ENCODE peak calls at places on chromosomes 4 and X, in five cellular contexts. One of them, this sample, is unnamed.

GRCh38 chrX:42143866-42144592 is 220.7 kb upstream of the CASK start:
- DNase-seq in ovary: no peak
- DNase-seq in heart left ventricle: no peak
- DNase-seq in neuronal stem cell: no peak
- DNase-seq in right cardiac atrium: no peak
- DNase-seq in this sample: no peak

GRCh38 chr4:38170800-38171199 is 210.6 kb downstream of the PTTG2 start:
- DNase-seq in ovary: no peak
- DNase-seq in heart left ventricle: no peak
- DNase-seq in neuronal stem cell: no peak
- DNase-seq in right cardiac atrium: no peak
- DNase-seq in this sample: no peak

GRCh38 chr4:29311231-29311630 is 1408.9 kb upstream of the PCDH7 start:
- DNase-seq in ovary: no peak
- DNase-seq in heart left ventricle: no peak
- DNase-seq in neuronal stem cell: no peak
- DNase-seq in right cardiac atrium: no peak
- DNase-seq in this sample: no peak

GRCh38 chr4:81499840-81500239 is 28.1 kb upstream of the RASGEF1B start:
- DNase-seq in ovary: no peak
- DNase-seq in heart left ventricle: no peak
- DNase-seq in neuronal stem cell: peak; percentile 33
- DNase-seq in right cardiac atrium: no peak
- DNase-seq in this sample: no peak

GRCh38 chr4:68011684-68012083 is 48.4 kb upstream of the TMPRSS11A start:
- DNase-seq in ovary: no peak
- DNase-seq in heart left ventricle: no peak
- DNase-seq in neuronal stem cell: no peak
- DNase-seq in right cardiac atrium: no peak
- DNase-seq in this sample: no peak

GRCh38 chrX:10022273-10022541 is 55.0 kb downstream of the CLDN34 start:
- DNase-seq in ovary: no peak
- DNase-seq in heart left ventricle: no peak
- DNase-seq in neuronal stem cell: no peak
- DNase-seq in right cardiac atrium: no peak
- DNase-seq in this sample: no peak

GRCh38 chr4:176547005-176547404 is 227.2 kb downstream of the SPCS3 start:
- DNase-seq in ovary: peak; percentile 24
- DNase-seq in heart left ventricle: no peak
- DNase-seq in neuronal stem cell: no peak
- DNase-seq in right cardiac atrium: no peak
- DNase-seq in this sample: peak; percentile 50

GRCh38 chr4:165921546-165921945 is 48.5 kb downstream of the TLL1 start:
- DNase-seq in ovary: no peak
- DNase-seq in heart left ventricle: no peak
- DNase-seq in neuronal stem cell: no peak
- DNase-seq in right cardiac atrium: no peak
- DNase-seq in this sample: no peak

GRCh38 chr4:21290562-21290961 is 590.3 kb downstream of the PACRGL start:
- DNase-seq in ovary: no peak
- DNase-seq in heart left ventricle: no peak
- DNase-seq in neuronal stem cell: no peak
- DNase-seq in right cardiac atrium: no peak
- DNase-seq in this sample: no peak

GRCh38 chr4:80767944-80768343 is 262.6 kb upstream of the BMP3 start:
- DNase-seq in ovary: no peak
- DNase-seq in heart left ventricle: no peak
- DNase-seq in neuronal stem cell: no peak
- DNase-seq in right cardiac atrium: no peak
- DNase-seq in this sample: no peak

GRCh38 chr4:154658680-154659402 is 46.4 kb upstream of the FGG start:
- DNase-seq in ovary: no peak
- DNase-seq in heart left ventricle: no peak
- DNase-seq in neuronal stem cell: no peak
- DNase-seq in right cardiac atrium: no peak
- DNase-seq in this sample: peak; percentile 18

GRCh38 chrX:154529206-154529612 is 13.2 kb upstream of the FAM3A start:
- DNase-seq in ovary: peak; percentile 75
- DNase-seq in heart left ventricle: no peak
- DNase-seq in neuronal stem cell: no peak
- DNase-seq in right cardiac atrium: no peak
- DNase-seq in this sample: peak; percentile 56

GRCh38 chr4:15457401-15458201 is 12.1 kb upstream of the CC2D2A start:
- DNase-seq in ovary: no peak
- DNase-seq in heart left ventricle: no peak
- DNase-seq in neuronal stem cell: no peak
- DNase-seq in right cardiac atrium: no peak
- DNase-seq in this sample: peak; percentile 84

GRCh38 chr4:152479428-152480026 is 56.4 kb downstream of the FBXW7 start:
- DNase-seq in ovary: no peak
- DNase-seq in heart left ventricle: no peak
- DNase-seq in neuronal stem cell: no peak
- DNase-seq in right cardiac atrium: no peak
- DNase-seq in this sample: peak; percentile 88

GRCh38 chr4:3342182-3342854 is 49.5 kb downstream of the RGS12 start:
- DNase-seq in ovary: no peak
- DNase-seq in heart left ventricle: no peak
- DNase-seq in neuronal stem cell: no peak
- DNase-seq in right cardiac atrium: no peak
- DNase-seq in this sample: peak; percentile 25

GRCh38 chrX:47247999-47248320 is 15.2 kb downstream of the USP11 start:
- DNase-seq in ovary: no peak
- DNase-seq in heart left ventricle: no peak
- DNase-seq in neuronal stem cell: no peak
- DNase-seq in right cardiac atrium: no peak
- DNase-seq in this sample: no peak

GRCh38 chr4:22515145-22515887 is 550 bp downstream of the ADGRA3 start:
- DNase-seq in ovary: peak; percentile 58
- DNase-seq in heart left ventricle: peak; percentile 59
- DNase-seq in neuronal stem cell: peak; percentile 60
- DNase-seq in right cardiac atrium: peak; percentile 82
- DNase-seq in this sample: peak; percentile 83

GRCh38 chrX:27918799-27919198 is 62.5 kb downstream of the DCAF8L1 start:
- DNase-seq in ovary: no peak
- DNase-seq in heart left ventricle: no peak
- DNase-seq in neuronal stem cell: no peak
- DNase-seq in right cardiac atrium: no peak
- DNase-seq in this sample: peak; percentile 3

GRCh38 chr4:11549525-11549924 is 120.8 kb upstream of the HS3ST1 start:
- DNase-seq in ovary: no peak
- DNase-seq in heart left ventricle: no peak
- DNase-seq in neuronal stem cell: no peak
- DNase-seq in right cardiac atrium: no peak
- DNase-seq in this sample: no peak

GRCh38 chrX:3518870-3519269 is 172.4 kb upstream of the MXRA5 start:
- DNase-seq in ovary: no peak
- DNase-seq in heart left ventricle: peak; percentile 66
- DNase-seq in neuronal stem cell: no peak
- DNase-seq in right cardiac atrium: peak; percentile 53
- DNase-seq in this sample: no peak

GRCh38 chr4:8281519-8282133 is 12.1 kb downstream of the HTRA3 start:
- DNase-seq in ovary: peak; percentile 87
- DNase-seq in heart left ventricle: peak; percentile 88
- DNase-seq in neuronal stem cell: no peak
- DNase-seq in right cardiac atrium: peak; percentile 95
- DNase-seq in this sample: peak; percentile 95

GRCh38 chr4:67160409-67160808 is 384.9 kb downstream of the CENPC start:
- DNase-seq in ovary: no peak
- DNase-seq in heart left ventricle: no peak
- DNase-seq in neuronal stem cell: no peak
- DNase-seq in right cardiac atrium: no peak
- DNase-seq in this sample: no peak

GRCh38 chrX:916235-916609 is 285.6 kb downstream of the SHOX start:
- DNase-seq in ovary: no peak
- DNase-seq in heart left ventricle: no peak
- DNase-seq in neuronal stem cell: no peak
- DNase-seq in right cardiac atrium: no peak
- DNase-seq in this sample: no peak

GRCh38 chrX:53441531-53442321 is 7.6 kb upstream of the HSD17B10 start:
- DNase-seq in ovary: peak; percentile 79
- DNase-seq in heart left ventricle: peak; percentile 89
- DNase-seq in neuronal stem cell: peak; percentile 66
- DNase-seq in right cardiac atrium: peak; percentile 93
- DNase-seq in this sample: peak; percentile 85

GRCh38 chr4:150173854-150174398 is 95.7 kb downstream of the DCLK2 start:
- DNase-seq in ovary: no peak
- DNase-seq in heart left ventricle: peak; percentile 33
- DNase-seq in neuronal stem cell: no peak
- DNase-seq in right cardiac atrium: no peak
- DNase-seq in this sample: peak; percentile 64

GRCh38 chr4:6267573-6267972 is 2.1 kb upstream of the WFS1 start:
- DNase-seq in ovary: no peak
- DNase-seq in heart left ventricle: no peak
- DNase-seq in neuronal stem cell: no peak
- DNase-seq in right cardiac atrium: no peak
- DNase-seq in this sample: no peak

GRCh38 chr4:94454405-94454804 is 2.7 kb downstream of the PDLIM5 start:
- DNase-seq in ovary: no peak
- DNase-seq in heart left ventricle: no peak
- DNase-seq in neuronal stem cell: no peak
- DNase-seq in right cardiac atrium: no peak
- DNase-seq in this sample: peak; percentile 35
- H3K4me1 ChIP-seq in ovary: peaks cover 1% of the 10 kb centered on the region
- H3K4me1 ChIP-seq in heart left ventricle: peaks cover 47% of the 10 kb centered on the region
- H3K4me1 ChIP-seq in neuronal stem cell: peaks cover 5% of the 10 kb centered on the region
- H3K4me1 ChIP-seq in right cardiac atrium: no peaks in the 10 kb centered on the region
- H3K4me1 ChIP-seq in this sample: peaks cover 40% of the 10 kb centered on the region

GRCh38 chrX:130990723-130991122 is 67.4 kb upstream of the ARHGAP36 start:
- DNase-seq in ovary: no peak
- DNase-seq in heart left ventricle: no peak
- DNase-seq in neuronal stem cell: no peak
- DNase-seq in right cardiac atrium: no peak
- DNase-seq in this sample: no peak

GRCh38 chrX:130981836-130982235 is 76.3 kb upstream of the ARHGAP36 start:
- DNase-seq in ovary: no peak
- DNase-seq in heart left ventricle: no peak
- DNase-seq in neuronal stem cell: no peak
- DNase-seq in right cardiac atrium: no peak
- DNase-seq in this sample: no peak

GRCh38 chrX:130984782-130985181 is 73.4 kb upstream of the ARHGAP36 start:
- DNase-seq in ovary: no peak
- DNase-seq in heart left ventricle: no peak
- DNase-seq in neuronal stem cell: no peak
- DNase-seq in right cardiac atrium: no peak
- DNase-seq in this sample: no peak
- H3K4me3 ChIP-seq in ovary: no peak overlapping the region
- H3K4me3 ChIP-seq in heart left ventricle: no peak overlapping the region
- H3K4me3 ChIP-seq in neuronal stem cell: no peak overlapping the region
- H3K4me3 ChIP-seq in right cardiac atrium: no peak overlapping the region
- H3K4me3 ChIP-seq in this sample: no peak overlapping the region

GRCh38 chrX:23662853-23663252 is 4.4 kb upstream of the PRDX4 start:
- DNase-seq in ovary: no peak
- DNase-seq in heart left ventricle: no peak
- DNase-seq in neuronal stem cell: no peak
- DNase-seq in right cardiac atrium: no peak
- DNase-seq in this sample: peak; percentile 30

GRCh38 chrX:23668335-23668734 is 1.0 kb downstream of the PRDX4 start:
- DNase-seq in ovary: no peak
- DNase-seq in heart left ventricle: no peak
- DNase-seq in neuronal stem cell: no peak
- DNase-seq in right cardiac atrium: no peak
- DNase-seq in this sample: no peak

GRCh38 chrX:23666282-23666681 is 1.0 kb upstream of the PRDX4 start:
- DNase-seq in ovary: no peak
- DNase-seq in heart left ventricle: no peak
- DNase-seq in neuronal stem cell: no peak
- DNase-seq in right cardiac atrium: peak; percentile 57
- DNase-seq in this sample: no peak

GRCh38 chrX:23662187-23662586 is 5.1 kb upstream of the PRDX4 start:
- DNase-seq in ovary: no peak
- DNase-seq in heart left ventricle: no peak
- DNase-seq in neuronal stem cell: no peak
- DNase-seq in right cardiac atrium: no peak
- DNase-seq in this sample: no peak

GRCh38 chrX:23667239-23668177 is at the start of gene PRDX4:
- DNase-seq in ovary: peak; percentile 87
- DNase-seq in heart left ventricle: peak; percentile 93
- DNase-seq in neuronal stem cell: peak; percentile 68
- DNase-seq in right cardiac atrium: peak; percentile 96
- DNase-seq in this sample: peak; percentile 93
- H3K27ac ChIP-seq in ovary: peak within 1 kb of the TSS; percentile 69
- H3K27ac ChIP-seq in heart left ventricle: peak within 1 kb of the TSS; percentile 80
- H3K27ac ChIP-seq in neuronal stem cell: no peak within 1 kb of the TSS
- H3K27ac ChIP-seq in right cardiac atrium: peak within 1 kb of the TSS; percentile 93
- H3K27ac ChIP-seq in this sample: peak within 1 kb of the TSS; percentile 75

GRCh38 chr4:158810487-158811215 is 41.8 kb downstream of the FNIP2 start:
- DNase-seq in ovary: peak; percentile 36
- DNase-seq in heart left ventricle: peak; percentile 80
- DNase-seq in neuronal stem cell: no peak
- DNase-seq in right cardiac atrium: peak; percentile 71
- DNase-seq in this sample: peak; percentile 94
- H3K4me1 ChIP-seq in ovary: peaks cover 4% of the 10 kb centered on the region
- H3K4me1 ChIP-seq in heart left ventricle: peaks cover 77% of the 10 kb centered on the region
- H3K4me1 ChIP-seq in neuronal stem cell: peaks cover 2% of the 10 kb centered on the region
- H3K4me1 ChIP-seq in right cardiac atrium: peaks cover 16% of the 10 kb centered on the region
- H3K4me1 ChIP-seq in this sample: peaks cover 76% of the 10 kb centered on the region

DNA sequence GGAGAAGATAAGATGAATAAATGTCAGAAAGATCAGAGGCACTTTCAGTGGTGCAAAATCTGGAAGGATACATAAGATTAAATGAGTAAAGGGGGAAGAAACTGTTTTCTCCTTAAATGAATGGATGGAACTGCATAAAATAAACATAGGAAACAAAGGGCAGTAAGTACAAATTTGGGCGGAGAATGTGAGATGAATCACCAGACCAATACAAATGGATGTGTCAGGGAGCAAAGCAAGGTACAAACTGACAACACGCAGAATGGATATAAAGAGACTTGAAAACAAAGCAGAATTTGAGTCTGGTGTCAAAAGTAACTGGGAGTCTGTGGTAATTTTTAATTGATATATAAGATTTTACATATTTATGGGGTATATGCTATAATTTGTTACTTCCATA is 175.3 kb upstream of the PCDH18 start:
- DNase-seq in ovary: no peak
- DNase-seq in heart left ventricle: no peak
- DNase-seq in neuronal stem cell: no peak
- DNase-seq in right cardiac atrium: no peak
- DNase-seq in this sample: no peak
- H3K4me3 ChIP-seq in ovary: no peak overlapping the region
- H3K4me3 ChIP-seq in heart left ventricle: no peak overlapping the region
- H3K4me3 ChIP-seq in neuronal stem cell: no peak overlapping the region
- H3K4me3 ChIP-seq in right cardiac atrium: no peak overlapping the region
- H3K4me3 ChIP-seq in this sample: no peak overlapping the region

GRCh38 chr4:145888393-145888792 is 50.2 kb downstream of the ZNF827 start:
- DNase-seq in ovary: no peak
- DNase-seq in heart left ventricle: no peak
- DNase-seq in neuronal stem cell: no peak
- DNase-seq in right cardiac atrium: no peak
- DNase-seq in this sample: no peak
- H3K27ac ChIP-seq in ovary: no peak overlapping the region
- H3K27ac ChIP-seq in heart left ventricle: peak overlapping the region; percentile 34
- H3K27ac ChIP-seq in neuronal stem cell: no peak overlapping the region
- H3K27ac ChIP-seq in right cardiac atrium: no peak overlapping the region
- H3K27ac ChIP-seq in this sample: peak overlapping the region; percentile 34

This sample was measured in cardiac muscle cell.